ENCODE peak calls at places on chromosomes 4 and X, in six cellular contexts. Y, S, O, N, Q and J are unnamed samples.

GRCh38 chr4:41939016-41939623 is 3.9 kb downstream of the TMEM33 start:
- DNase-seq in Y (no peak), S (no peak), O (no peak), N (peak), Q (no peak), J (no peak)

GRCh38 chr4:25101836-25102235 is 58.4 kb downstream of the SEPSECS start:
- DNase-seq in Y (no peak), S (no peak), O (no peak), N (no peak), Q (no peak), J (no peak)

GRCh38 chrX:45788941-45789348 is 588.3 kb upstream of the DIPK2B start:
- DNase-seq in Y (no peak), S (no peak), O (no peak), N (peak), Q (no peak), J (peak)

GRCh38 chr4:153950100-153950979 is 161.5 kb upstream of the SFRP2 start:
- DNase-seq in Y (no peak), S (no peak), O (no peak), N (no peak), Q (no peak), J (peak)

GRCh38 chr4:113555868-113556267 is 205.7 kb downstream of the CAMK2D start:
- DNase-seq in Y (no peak), S (no peak), O (no peak), N (no peak), Q (no peak), J (no peak)

GRCh38 chrX:12567857-12568256 is 223.4 kb upstream of the PRPS2 start:
- DNase-seq in Y (no peak), S (no peak), O (no peak), N (peak), Q (no peak), J (no peak)

GRCh38 chrX:50889582-50889981 is 21.0 kb upstream of the BMP15 start:
- DNase-seq in Y (no peak), S (no peak), O (no peak), N (peak), Q (no peak), J (no peak)

GRCh38 chr4:15961778-15962510 is 1.0 kb downstream of the FGFBP2 start:
- DNase-seq in Y (no peak), S (no peak), O (no peak), N (no peak), Q (no peak), J (no peak)

GRCh38 chr4:187204389-187204920 is 480.8 kb upstream of the FAT1 start:
- DNase-seq in Y (peak), S (no peak), O (no peak), N (no peak), Q (no peak), J (no peak)

GRCh38 chr4:128553665-128554515 is 255.6 kb upstream of the JADE1 start:
- DNase-seq in Y (no peak), S (no peak), O (no peak), N (no peak), Q (no peak), J (no peak)

GRCh38 chr4:2353222-2354107 is 65.0 kb downstream of the ZFYVE28 start:
- DNase-seq in Y (no peak), S (no peak), O (no peak), N (no peak), Q (peak), J (peak)

GRCh38 chr4:151690884-151691283 is 69.9 kb downstream of the GATB start:
- DNase-seq in Y (no peak), S (no peak), O (no peak), N (no peak), Q (no peak), J (no peak)

GRCh38 chr4:24810016-24810415 is 14.6 kb downstream of the SOD3 start:
- DNase-seq in Y (no peak), S (no peak), O (no peak), N (no peak), Q (no peak), J (no peak)